ENCODE peak calls at places on chromosomes 4 and X, in five cellular contexts. One of them, this sample, is unnamed.

GRCh38 chr4:90113881-90114457 is 13.2 kb upstream of the CCSER1 start:
- DNase-seq in islet precursor cell: no peak
- DNase-seq in HCT116: no peak
- DNase-seq in EL: no peak
- DNase-seq in stimulated activated CD8-positive, alpha-beta memory T cell treated with anti-CD3 and anti-CD28 coated beads, Interleukin-2, amount 100 ng/mL, for 48 hours: no peak
- DNase-seq in this sample: no peak

GRCh38 chrX:16918979-16919378 is 27.5 kb upstream of the REPS2 start:
- DNase-seq in stimulated activated CD8-positive, alpha-beta memory T cell treated with anti-CD3 and anti-CD28 coated beads, Interleukin-2, amount 100 ng/mL, for 48 hours: no peak
- DNase-seq in HCT116: no peak
- DNase-seq in islet precursor cell: no peak
- DNase-seq in EL: no peak
- DNase-seq in this sample: no peak

GRCh38 chrX:38755319-38755718 is 45.9 kb upstream of the MID1IP1 start:
- DNase-seq in islet precursor cell: no peak
- DNase-seq in HCT116: no peak
- DNase-seq in stimulated activated CD8-positive, alpha-beta memory T cell treated with anti-CD3 and anti-CD28 coated beads, Interleukin-2, amount 100 ng/mL, for 48 hours: no peak
- DNase-seq in EL: no peak
- DNase-seq in this sample: no peak

GRCh38 chr4:156799121-156799589 is 172.4 kb downstream of the PDGFC start:
- DNase-seq in HCT116: no peak
- DNase-seq in EL: peak; percentile 57
- DNase-seq in islet precursor cell: peak; percentile 80
- DNase-seq in stimulated activated CD8-positive, alpha-beta memory T cell treated with anti-CD3 and anti-CD28 coated beads, Interleukin-2, amount 100 ng/mL, for 48 hours: no peak
- DNase-seq in this sample: peak; percentile 51

GRCh38 chrX:19810809-19811208 is 76.6 kb downstream of the SH3KBP1 start:
- DNase-seq in islet precursor cell: no peak
- DNase-seq in EL: no peak
- DNase-seq in HCT116: no peak
- DNase-seq in stimulated activated CD8-positive, alpha-beta memory T cell treated with anti-CD3 and anti-CD28 coated beads, Interleukin-2, amount 100 ng/mL, for 48 hours: no peak
- DNase-seq in this sample: peak; percentile 35

GRCh38 chr4:140296871-140297570 is 76.4 kb upstream of the SCOC start:
- DNase-seq in islet precursor cell: peak; percentile 87
- DNase-seq in HCT116: peak; percentile 29
- DNase-seq in stimulated activated CD8-positive, alpha-beta memory T cell treated with anti-CD3 and anti-CD28 coated beads, Interleukin-2, amount 100 ng/mL, for 48 hours: no peak
- DNase-seq in EL: peak; percentile 23
- DNase-seq in this sample: no peak

GRCh38 chr4:123776267-123776666 is 379.7 kb downstream of the SPRY1 start:
- DNase-seq in EL: no peak
- DNase-seq in stimulated activated CD8-positive, alpha-beta memory T cell treated with anti-CD3 and anti-CD28 coated beads, Interleukin-2, amount 100 ng/mL, for 48 hours: no peak
- DNase-seq in islet precursor cell: no peak
- DNase-seq in HCT116: no peak
- DNase-seq in this sample: no peak

GRCh38 chr4:82320351-82320750 is 53.4 kb downstream of the HNRNPD start:
- DNase-seq in EL: peak; percentile 6
- DNase-seq in HCT116: no peak
- DNase-seq in islet precursor cell: no peak
- DNase-seq in stimulated activated CD8-positive, alpha-beta memory T cell treated with anti-CD3 and anti-CD28 coated beads, Interleukin-2, amount 100 ng/mL, for 48 hours: no peak
- DNase-seq in this sample: no peak

GRCh38 chr4:183599284-183599683 is 59.7 kb downstream of the RWDD4 start:
- DNase-seq in EL: no peak
- DNase-seq in stimulated activated CD8-positive, alpha-beta memory T cell treated with anti-CD3 and anti-CD28 coated beads, Interleukin-2, amount 100 ng/mL, for 48 hours: no peak
- DNase-seq in HCT116: no peak
- DNase-seq in islet precursor cell: no peak
- DNase-seq in this sample: no peak

GRCh38 chr4:8008391-8008790 is 68.7 kb upstream of the AFAP1 start:
- DNase-seq in islet precursor cell: no peak
- DNase-seq in stimulated activated CD8-positive, alpha-beta memory T cell treated with anti-CD3 and anti-CD28 coated beads, Interleukin-2, amount 100 ng/mL, for 48 hours: no peak
- DNase-seq in HCT116: no peak
- DNase-seq in EL: no peak
- DNase-seq in this sample: no peak

GRCh38 chr4:119897260-119897659 is 169.4 kb downstream of the MAD2L1 start:
- DNase-seq in islet precursor cell: no peak
- DNase-seq in HCT116: no peak
- DNase-seq in EL: no peak
- DNase-seq in stimulated activated CD8-positive, alpha-beta memory T cell treated with anti-CD3 and anti-CD28 coated beads, Interleukin-2, amount 100 ng/mL, for 48 hours: no peak
- DNase-seq in this sample: no peak

GRCh38 chrX:36867143-36867542 is 141.0 kb upstream of the FAM47C start:
- DNase-seq in stimulated activated CD8-positive, alpha-beta memory T cell treated with anti-CD3 and anti-CD28 coated beads, Interleukin-2, amount 100 ng/mL, for 48 hours: no peak
- DNase-seq in islet precursor cell: no peak
- DNase-seq in HCT116: no peak
- DNase-seq in EL: peak; percentile 1
- DNase-seq in this sample: peak; percentile 17

GRCh38 chr4:139484861-139485311 is 31.0 kb downstream of the RAB33B start:
- DNase-seq in islet precursor cell: no peak
- DNase-seq in EL: no peak
- DNase-seq in HCT116: no peak
- DNase-seq in stimulated activated CD8-positive, alpha-beta memory T cell treated with anti-CD3 and anti-CD28 coated beads, Interleukin-2, amount 100 ng/mL, for 48 hours: no peak
- DNase-seq in this sample: no peak

GRCh38 chr4:127249066-127249766 is 383.5 kb upstream of the INTU start:
- DNase-seq in islet precursor cell: no peak
- DNase-seq in HCT116: no peak
- DNase-seq in stimulated activated CD8-positive, alpha-beta memory T cell treated with anti-CD3 and anti-CD28 coated beads, Interleukin-2, amount 100 ng/mL, for 48 hours: no peak
- DNase-seq in EL: peak; percentile 41
- DNase-seq in this sample: peak; percentile 30